ENCODE peak calls at places on chromosomes 5 and 9, in eight cellular contexts. T is stimulated activated CD4-positive, alpha-beta T cell treated with anti-CD3 and anti-CD28 coated beads, Interleukin-4, amount 100 ng/mL, for 4 hours; E is naive thymus-derived CD8-positive, alpha-beta T cell; F is GM23248; H is right cardiac atrium; K is pulmonary artery endothelial cell; M is CD4-positive, alpha-beta T cell; X is esophagus squamous epithelium. U is an unnamed sample.

GRCh38 chr9:79611091-79611614 is 39.4 kb downstream of the TLE4 start:
- DNase-seq in X (no peak), K (no peak), H (no peak), M (no peak), F (peak), T (no peak), E (no peak), U (peak)

GRCh38 chr5:82405166-82405565 is 127.0 kb upstream of the RPS23 start:
- DNase-seq in T (no peak), X (no peak), F (peak), H (no peak), K (no peak), E (no peak), M (no peak), U (peak)

GRCh38 chr9:88532320-88532719 is 2.7 kb upstream of the NXNL2 start:
- DNase-seq in H (peak), X (no peak), F (no peak), K (no peak), T (no peak), E (no peak), M (no peak), U (peak)

GRCh38 chr5:96455789-96456188 is 22.7 kb upstream of the PCSK1 start:
- DNase-seq in H (no peak), T (no peak), X (no peak), E (no peak), F (no peak), K (no peak), M (no peak), U (no peak)

GRCh38 chr9:111953444-111953843 is 56.8 kb downstream of the UGCG start:
- DNase-seq in M (no peak), T (no peak), F (no peak), X (no peak), K (no peak), H (no peak), E (no peak), U (no peak)

GRCh38 chr9:111481885-111482636 is 2.1 kb downstream of the ECPAS start:
- DNase-seq in F (peak), K (no peak), E (no peak), T (no peak), H (no peak), X (no peak), M (no peak), U (no peak)

GRCh38 chr9:14797442-14797841 is 74.9 kb upstream of the CER1 start:
- DNase-seq in X (no peak), M (no peak), F (peak), K (no peak), T (no peak), H (no peak), E (no peak), U (no peak)

GRCh38 chr5:16540421-16540820 is 74.8 kb upstream of the ZNF622 start:
- DNase-seq in K (no peak), M (no peak), F (peak), T (no peak), X (no peak), H (no peak), E (no peak), U (peak)

GRCh38 chr5:62043289-62044274 is 262.4 kb upstream of the KIF2A start:
- DNase-seq in K (no peak), F (no peak), T (no peak), E (no peak), M (no peak), H (no peak), X (no peak), U (no peak)